ENCODE peak calls at places on chromosomes 11 and 22, in four cellular contexts. G, B, A and C are unnamed samples.

GRCh38 chr11:64110465-64111375 is 55.2 kb downstream of the MACROD1 start:
- ATAC-seq in A (no peak), G (no peak), B (no peak), C (no peak)

GRCh38 chr11:89498845-89499448 is 7.8 kb upstream of the NOX4 start:
- ATAC-seq in B (peak; percentile 82), G (no peak), A (no peak), C (no peak)

GRCh38 chr11:608751-609354 is 6.9 kb downstream of the IRF7 start:
- ATAC-seq in A (no peak), G (no peak), B (peak; percentile 0), C (no peak)

GRCh38 chr11:19972637-19973036 is 187.6 kb downstream of the DBX1 start:
- ATAC-seq in A (no peak), B (peak; percentile 17), G (no peak), C (no peak)

GRCh38 chr11:23112987-23113886 is 253.0 kb upstream of the CCDC179 start:
- ATAC-seq in B (peak; percentile 87), G (peak; percentile 70), A (no peak), C (no peak)

GRCh38 chr11:88016392-88017020 is 158.7 kb downstream of the RAB38 start:
- ATAC-seq in B (peak; percentile 94), A (no peak), G (peak; percentile 96), C (peak; percentile 50)

GRCh38 chr11:70603756-70604211 is 205.5 kb downstream of the CTTN start:
- ATAC-seq in A (no peak), G (peak; percentile 30), B (no peak), C (no peak)

GRCh38 chr11:5151713-5152153 is 2.8 kb downstream of the OR52A1 start:
- ATAC-seq in G (no peak), A (no peak), B (no peak), C (no peak)

GRCh38 chr11:78451371-78452150 is 33.9 kb upstream of the GAB2 start:
- ATAC-seq in G (no peak), B (peak; percentile 92), A (no peak), C (no peak)

GRCh38 chr11:28657378-28658030 is 549.3 kb downstream of the METTL15 start:
- ATAC-seq in A (no peak), G (peak; percentile 78), B (no peak), C (no peak)

GRCh38 chr22:37328017-37328416 is 45.7 kb downstream of the CYTH4 start:
- ATAC-seq in G (peak; percentile 47), B (no peak), A (no peak), C (no peak)

GRCh38 chr11:116644948-116645305 is 127.9 kb downstream of the BUD13 start:
- ATAC-seq in G (no peak), A (no peak), B (peak; percentile 71), C (no peak)

GRCh38 chr22:49123621-49124192 is 704.0 kb downstream of the BRD1 start:
- ATAC-seq in B (no peak), A (no peak), G (no peak), C (no peak)

GRCh38 chr22:49116021-49116420 is 711.7 kb downstream of the BRD1 start:
- ATAC-seq in A (no peak), B (no peak), G (no peak), C (no peak)

GRCh38 chr22:49115186-49115585 is 712.5 kb downstream of the BRD1 start:
- ATAC-seq in G (no peak), A (no peak), B (no peak), C (no peak)

GRCh38 chr22:49116486-49116885 is 711.2 kb downstream of the BRD1 start:
- ATAC-seq in G (no peak), A (no peak), B (no peak), C (no peak)

GRCh38 chr22:49119551-49119952 is 708.1 kb downstream of the BRD1 start:
- ATAC-seq in G (no peak), B (no peak), A (no peak), C (peak; percentile 74)
- H3K27ac ChIP-seq in G (no peak overlapping the region), B (no peak overlapping the region), A (no peak overlapping the region), C (no peak overlapping the region)

GRCh38 chr11:119910650-119911049 is 181.7 kb upstream of the NECTIN1 start:
- ATAC-seq in B (no peak), G (no peak), A (no peak), C (no peak)

GRCh38 chr11:119909077-119909476 is 180.1 kb upstream of the NECTIN1 start:
- ATAC-seq in A (no peak), B (no peak), G (no peak), C (no peak)

GRCh38 chr11:119910056-119910455 is 181.1 kb upstream of the NECTIN1 start:
- ATAC-seq in B (no peak), G (no peak), A (no peak), C (no peak)

GRCh38 chr11:119909495-119909894 is 180.5 kb upstream of the NECTIN1 start:
- ATAC-seq in G (no peak), B (no peak), A (no peak), C (no peak)

DNA sequence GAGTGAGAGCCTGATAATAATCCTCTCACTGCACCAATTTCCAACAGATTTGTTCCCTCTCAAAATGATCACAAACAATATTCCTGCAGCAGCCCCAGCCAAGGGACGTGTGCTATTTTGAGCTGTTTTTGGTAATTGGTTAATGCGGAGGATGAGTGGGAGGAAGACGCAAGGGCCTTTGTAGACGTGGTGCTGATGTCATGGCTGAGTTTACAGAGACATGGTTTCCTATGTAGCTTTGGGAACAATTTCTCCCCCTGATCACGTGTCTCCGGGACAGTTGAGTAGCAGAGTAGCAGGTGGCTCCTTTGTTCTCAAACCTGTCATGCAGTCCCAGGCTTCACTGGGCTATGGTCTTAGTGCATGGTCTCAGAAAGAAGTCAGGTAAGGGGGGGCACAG is 183.2 kb upstream of the NECTIN1 start:
- ATAC-seq in B (no peak), A (no peak), G (no peak), C (no peak)
- TF ChIP-seq POLR2A in B (no peak), A (no peak), G (no peak), C (no peak)

GRCh38 chr11:47856186-47856585 is 8.0 kb upstream of the NUP160 start:
- ATAC-seq in G (no peak), B (no peak), A (no peak), C (no peak)

GRCh38 chr11:47854667-47855066 is 6.5 kb upstream of the NUP160 start:
- ATAC-seq in B (no peak), G (no peak), A (no peak), C (no peak)

GRCh38 chr11:47858169-47858543 is 10.0 kb upstream of the NUP160 start:
- ATAC-seq in B (no peak), A (peak; percentile 27), G (peak; percentile 56), C (peak; percentile 89)

GRCh38 chr11:47860526-47860925 is 12.4 kb upstream of the NUP160 start:
- ATAC-seq in B (no peak), A (no peak), G (no peak), C (no peak)

GRCh38 chr11:47857485-47858168 is 9.5 kb upstream of the NUP160 start:
- ATAC-seq in G (no peak), A (no peak), B (no peak), C (no peak)
- H3K27ac ChIP-seq in G (no peak overlapping the region), A (no peak overlapping the region), B (no peak overlapping the region), C (peak overlapping the region; percentile 56)

GRCh38 chr22:24433868-24434471 is 6.6 kb downstream of the ADORA2A start:
- ATAC-seq in A (no peak), G (peak; percentile 12), B (no peak), C (peak; percentile 39)
- TF ChIP-seq POLR2A in A (no peak), G (no peak), B (no peak), C (no peak)

GRCh38 chr11:8091671-8092070 is 10.7 kb downstream of the TUB start:
- ATAC-seq in G (no peak), B (no peak), A (no peak), C (no peak)
- H3K27ac ChIP-seq in G (no peak overlapping the region), B (no peak overlapping the region), A (no peak overlapping the region), C (no peak overlapping the region)